ENCODE peak calls at places on chromosomes 11 and 22, in eight cellular contexts. E is stomach; L is AG04450; X is nucleus accumbens; P is activated naive CD4-positive, alpha-beta T cell; J is HFFc6; D is NCI-H1930; B is NCI-H774. S is an unnamed sample.

GRCh38 chr11:67416416-67417335 is 1.2 kb downstream of the CARNS1 start:
- DNase-seq in E (peak), L (no peak), X (no peak), P (no peak), J (no peak), D (no peak), B (peak), S (peak)

GRCh38 chr11:111561801-111562325 is 21.3 kb downstream of the LAYN start:
- DNase-seq in E (no peak), L (peak), X (no peak), P (no peak), J (peak), D (no peak), B (no peak), S (peak)

GRCh38 chr11:78290293-78291176 is 101.8 kb downstream of the USP35 start:
- DNase-seq in E (peak), L (peak), X (no peak), P (no peak), J (peak), D (no peak), B (no peak), S (peak)

GRCh38 chr22:27747396-27748256 is 53.9 kb downstream of the MN1 start:
- DNase-seq in E (no peak), L (no peak), X (no peak), P (no peak), J (no peak), D (no peak), B (no peak), S (peak)

GRCh38 chr11:65506770-65507485 is 8.1 kb downstream of the MALAT1 start:
- DNase-seq in E (peak), L (peak), X (no peak), P (no peak), J (peak), D (peak), B (peak), S (no peak)

GRCh38 chr22:40183029-40183581 is 5.4 kb downstream of the TNRC6B start:
- DNase-seq in E (no peak), L (no peak), X (no peak), P (no peak), J (peak), D (no peak), B (no peak), S (peak)

GRCh38 chr11:66607126-66607834 is 9.2 kb upstream of the RBM14 start:
- DNase-seq in E (peak), L (peak), X (no peak), P (no peak), J (peak), D (no peak), B (no peak), S (peak)

GRCh38 chr11:115912484-115912945 is 408.3 kb upstream of the CADM1 start:
- DNase-seq in E (no peak), L (no peak), X (no peak), P (no peak), J (no peak), D (no peak), B (no peak), S (no peak)

GRCh38 chr11:31810779-31811647 is at the start of gene PAX6:
- DNase-seq in E (no peak), L (no peak), X (no peak), P (no peak), J (no peak), D (peak), B (peak), S (peak)

GRCh38 chr11:105399505-105399904 is 210.4 kb upstream of the GRIA4 start:
- DNase-seq in E (no peak), L (no peak), X (no peak), P (no peak), J (no peak), D (no peak), B (no peak), S (no peak)

GRCh38 chr11:130159657-130160459 is at the start of gene ST14:
- DNase-seq in E (peak), L (no peak), X (no peak), P (no peak), J (no peak), D (no peak), B (peak), S (no peak)

GRCh38 chr11:127656266-127656879 is 655.8 kb upstream of the KIRREL3 start:
- DNase-seq in E (no peak), L (no peak), X (no peak), P (no peak), J (no peak), D (no peak), B (peak), S (peak)

GRCh38 chr11:125950696-125951645 is 5.1 kb downstream of the VSIG10L2 start:
- DNase-seq in E (no peak), L (no peak), X (no peak), P (no peak), J (no peak), D (no peak), B (no peak), S (peak)

GRCh38 chr11:62489204-62489603 is 57.4 kb downstream of the AHNAK start:
- DNase-seq in E (no peak), L (no peak), X (no peak), P (no peak), J (peak), D (no peak), B (no peak), S (peak)

GRCh38 chr11:44624761-44625221 is 59.3 kb downstream of the CD82 start:
- DNase-seq in E (peak), L (no peak), X (no peak), P (no peak), J (no peak), D (no peak), B (no peak), S (no peak)

GRCh38 chr11:14904745-14905103 is 12.7 kb upstream of the CYP2R1 start:
- DNase-seq in E (peak), L (no peak), X (no peak), P (peak), J (no peak), D (peak), B (no peak), S (peak)

GRCh38 chr11:61347916-61348461 is 13.7 kb downstream of the CYB561A3 start:
- DNase-seq in E (no peak), L (no peak), X (no peak), P (no peak), J (no peak), D (no peak), B (no peak), S (peak)

GRCh38 chr11:93728792-93729128 is 12.5 kb downstream of the TAF1D start:
- DNase-seq in E (no peak), L (no peak), X (no peak), P (no peak), J (no peak), D (no peak), B (no peak), S (no peak)

GRCh38 chr11:12599408-12600143 is 74.6 kb upstream of the TEAD1 start:
- DNase-seq in E (peak), L (no peak), X (no peak), P (no peak), J (no peak), D (peak), B (peak), S (no peak)

GRCh38 chr22:31093956-31094622 is 13.0 kb downstream of the SMTN start:
- DNase-seq in E (peak), L (no peak), X (no peak), P (no peak), J (no peak), D (no peak), B (no peak), S (no peak)

GRCh38 chr22:36763576-36763975 is 12.3 kb downstream of the IFT27 start:
- DNase-seq in E (peak), L (no peak), X (no peak), P (no peak), J (no peak), D (no peak), B (no peak), S (no peak)

GRCh38 chr11:87719311-87720073 is 455.8 kb downstream of the RAB38 start:
- DNase-seq in E (no peak), L (no peak), X (no peak), P (no peak), J (no peak), D (no peak), B (no peak), S (peak)

GRCh38 chr11:545171-545570 is 7.8 kb downstream of the LRRC56 start:
- DNase-seq in E (no peak), L (no peak), X (no peak), P (no peak), J (no peak), D (no peak), B (no peak), S (no peak)

GRCh38 chr11:312092-312816 is 1.6 kb upstream of the IFITM1 start:
- DNase-seq in E (no peak), L (no peak), X (no peak), P (no peak), J (no peak), D (no peak), B (no peak), S (peak)

GRCh38 chr22:37381489-37381888 is 45.8 kb downstream of the ELFN2 start:
- DNase-seq in E (no peak), L (no peak), X (no peak), P (no peak), J (no peak), D (no peak), B (no peak), S (no peak)

GRCh38 chr22:45441158-45441557 is 27.7 kb downstream of the RIBC2 start:
- DNase-seq in E (peak), L (no peak), X (no peak), P (no peak), J (peak), D (no peak), B (no peak), S (peak)

GRCh38 chr22:45180280-45180679 is 16.6 kb downstream of the NUP50 start:
- DNase-seq in E (no peak), L (no peak), X (no peak), P (no peak), J (no peak), D (no peak), B (no peak), S (no peak)

GRCh38 chr22:26573026-26573662 is 16.8 kb downstream of the TPST2 start:
- DNase-seq in E (peak), L (no peak), X (no peak), P (no peak), J (no peak), D (no peak), B (no peak), S (peak)